ENCODE peak calls at places on chromosome 21, in four cellular contexts. F is foreskin keratinocyte, P is mesendoderm, Y is gastrocnemius medialis. E is an unnamed sample. For H3K4me1, the result is how much of the 10 kb centered on the place peaks cover.

GRCh38 chr21:35050348-35051286 is 1.5 kb upstream of the RUNX1 start:
- DNase-seq in F (no peak), P (no peak), Y (no peak), E (no peak)

GRCh38 chr21:31220567-31220966 is 123.5 kb downstream of the TIAM1 start:
- DNase-seq in F (peak), P (no peak), Y (no peak), E (no peak)

GRCh38 chr21:38806153-38806941 is 618 bp downstream of the ETS2 start:
- DNase-seq in F (no peak), P (no peak), Y (no peak), E (peak)

GRCh38 chr21:26835027-26835713 is 10.0 kb downstream of the ADAMTS1 start:
- DNase-seq in F (peak), P (peak), Y (no peak), E (no peak)

GRCh38 chr21:31630062-31630711 is 29.3 kb upstream of the SOD1 start:
- DNase-seq in F (peak), P (no peak), Y (no peak), E (no peak)

GRCh38 chr21:34702341-34702807 is 33.6 kb downstream of the CLIC6 start:
- DNase-seq in F (peak), P (no peak), Y (peak), E (peak)

GRCh38 chr21:24420694-24421093 is 1186.6 kb downstream of the MRPL39 start:
- DNase-seq in F (no peak), P (no peak), Y (no peak), E (no peak)

GRCh38 chr21:38910390-38911008 is 104.8 kb downstream of the ETS2 start:
- DNase-seq in F (peak), P (peak), Y (no peak), E (no peak)

GRCh38 chr21:30714946-30715345 is 3.6 kb downstream of the KRTAP21-3 start:
- DNase-seq in F (peak), P (no peak), Y (no peak), E (no peak)

GRCh38 chr21:28771790-28772501 is 220.7 kb downstream of the LTN1 start:
- DNase-seq in F (peak), P (no peak), Y (no peak), E (no peak)

GRCh38 chr21:19322360-19322759 is 918.8 kb upstream of the TMPRSS15 start:
- DNase-seq in F (no peak), P (no peak), Y (no peak), E (no peak)

GRCh38 chr21:31985398-31985797 is 112.6 kb downstream of the HUNK start:
- DNase-seq in F (no peak), P (no peak), Y (no peak), E (no peak)

GRCh38 chr21:35138665-35139381 is 89.7 kb upstream of the RUNX1 start:
- DNase-seq in F (peak), P (no peak), Y (no peak), E (no peak)

GRCh38 chr21:25039461-25040380 is 567.6 kb downstream of the MRPL39 start:
- DNase-seq in F (peak), P (peak), Y (no peak), E (no peak)

GRCh38 chr21:33478858-33479678 is 706 bp downstream of the TMEM50B start:
- DNase-seq in F (peak), P (peak), Y (peak), E (peak)

GRCh38 chr21:41186763-41187536 is 19.0 kb downstream of the BACE2 start:
- DNase-seq in F (no peak), P (peak), Y (no peak), E (no peak)

GRCh38 chr21:15221799-15222386 is 157.1 kb upstream of the NRIP1 start:
- DNase-seq in F (peak), P (peak), Y (peak), E (peak)

GRCh38 chr21:43719748-43720538 is 1.0 kb downstream of the PDXK start:
- DNase-seq in F (no peak), P (no peak), Y (no peak), E (no peak)

GRCh38 chr21:43717967-43718871 is 710 bp upstream of the PDXK start:
- DNase-seq in F (no peak), P (no peak), Y (no peak), E (peak)

GRCh38 chr21:43720539-43721224 is 1.8 kb downstream of the PDXK start:
- DNase-seq in F (no peak), P (no peak), Y (no peak), E (no peak)

GRCh38 chr21:43717166-43717853 is 1.6 kb upstream of the PDXK start:
- DNase-seq in F (no peak), P (no peak), Y (no peak), E (peak)

GRCh38 chr21:43718872-43719747 is at the start of gene PDXK:
- DNase-seq in F (no peak), P (peak), Y (peak), E (peak)
- H3K4me1 ChIP-seq in F (under half), P (under half), Y (under half), E (under half)

DNA sequence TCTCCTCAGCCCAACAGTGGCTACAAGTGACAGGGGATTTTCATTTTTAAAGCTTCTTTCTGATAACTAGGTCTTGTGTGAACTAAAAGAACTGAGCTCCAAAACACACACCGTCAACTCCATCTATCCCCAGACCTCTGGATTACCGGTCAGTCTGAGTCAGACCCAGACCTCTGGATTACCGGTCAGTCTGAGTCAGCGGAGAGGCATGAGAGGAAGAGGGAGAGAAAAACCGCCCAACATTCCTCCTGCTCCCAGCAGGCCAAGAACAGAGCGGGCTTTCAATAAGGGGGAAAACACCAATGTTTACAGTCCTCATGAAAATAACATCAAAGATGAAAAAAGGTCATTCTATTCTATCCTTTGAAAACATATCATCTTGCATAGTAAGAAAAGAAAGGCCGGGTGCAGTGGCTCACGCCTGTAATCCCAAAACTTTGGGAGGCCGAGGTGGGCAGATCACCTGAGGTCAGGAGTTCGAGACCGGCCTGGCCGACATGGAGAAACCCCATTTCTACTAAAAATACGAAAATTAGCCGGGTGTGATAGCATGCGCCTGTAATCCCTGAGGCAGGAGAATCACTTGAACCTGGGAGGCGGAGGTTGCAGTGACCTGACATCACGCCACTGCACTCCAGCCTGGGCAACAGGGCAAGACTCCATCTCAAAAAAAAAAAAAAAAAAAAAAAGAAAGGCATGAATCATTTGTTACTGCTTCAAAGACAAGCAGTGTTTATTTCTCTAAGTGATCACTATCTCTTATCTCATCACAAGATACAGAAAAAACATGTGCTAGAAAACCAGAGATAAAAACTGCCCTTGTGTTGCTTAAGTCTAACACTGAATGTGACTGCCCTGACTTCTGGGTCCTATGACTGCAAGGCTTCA is 3.4 kb downstream of the PTTG1IP start:
- DNase-seq in F (no peak), P (peak), Y (peak), E (peak)
- H3K4me1 ChIP-seq in F (under half), P (under half), Y (half or more), E (half or more)

DNA sequence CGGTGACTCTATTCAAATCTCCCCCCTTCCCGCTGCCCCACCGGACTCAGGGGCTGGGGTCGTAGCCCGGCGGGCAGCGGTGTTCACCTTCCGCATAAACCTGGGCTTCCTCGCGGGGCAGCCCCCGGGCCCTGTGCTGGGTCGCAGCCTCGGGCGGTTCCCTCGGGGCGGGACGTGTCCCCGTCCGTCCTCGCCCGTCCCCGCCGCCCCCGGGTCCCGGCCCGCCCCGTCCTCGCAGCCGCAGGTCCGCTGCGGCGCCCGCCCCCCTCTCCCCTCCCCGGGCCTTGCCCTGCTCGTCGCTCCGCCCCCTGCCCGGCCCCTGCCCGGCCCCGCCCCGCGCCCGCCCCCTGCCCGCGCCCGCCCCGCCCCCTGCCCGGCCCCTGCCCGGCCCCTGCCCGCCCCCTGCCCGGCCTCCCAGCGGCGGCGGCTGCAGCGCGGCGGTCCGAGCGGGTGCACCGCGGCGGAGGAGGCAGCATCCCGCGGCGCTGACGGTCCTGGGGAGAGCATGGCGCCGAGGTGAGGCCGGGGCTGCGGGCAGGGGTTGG is at the start of gene COL18A1:
- DNase-seq in F (no peak), P (peak), Y (peak), E (peak)
- H3K4me1 ChIP-seq in F (under half), P (under half), Y (under half), E (under half)

GRCh38 chr21:45091540-45092322 is 17.4 kb downstream of the ADARB1 start:
- DNase-seq in F (no peak), P (no peak), Y (no peak), E (no peak)
- H3K4me1 ChIP-seq in F (under half), P (under half), Y (under half), E (under half)

GRCh38 chr21:42234464-42235241 is 15.7 kb downstream of the ABCG1 start:
- DNase-seq in F (no peak), P (peak), Y (peak), E (peak)
- H3K4me1 ChIP-seq in F (under half), P (under half), Y (half or more), E (half or more)

GRCh38 chr21:43604505-43605204 is 54.6 kb downstream of the HSF2BP start:
- DNase-seq in F (no peak), P (no peak), Y (no peak), E (no peak)
- H3K4me1 ChIP-seq in F (under half), P (under half), Y (under half), E (under half)

GRCh38 chr21:45571641-45572040 is 29.4 kb upstream of the SLC19A1 start:
- DNase-seq in F (no peak), P (no peak), Y (no peak), E (no peak)

GRCh38 chr21:45573452-45574035 is 31.3 kb upstream of the SLC19A1 start:
- DNase-seq in F (no peak), P (no peak), Y (no peak), E (no peak)

GRCh38 chr21:45574081-45574501 is 31.9 kb upstream of the SLC19A1 start:
- DNase-seq in F (no peak), P (no peak), Y (no peak), E (no peak)

GRCh38 chr21:45572231-45572630 is 30.0 kb upstream of the SLC19A1 start:
- DNase-seq in F (no peak), P (no peak), Y (no peak), E (no peak)

DNA sequence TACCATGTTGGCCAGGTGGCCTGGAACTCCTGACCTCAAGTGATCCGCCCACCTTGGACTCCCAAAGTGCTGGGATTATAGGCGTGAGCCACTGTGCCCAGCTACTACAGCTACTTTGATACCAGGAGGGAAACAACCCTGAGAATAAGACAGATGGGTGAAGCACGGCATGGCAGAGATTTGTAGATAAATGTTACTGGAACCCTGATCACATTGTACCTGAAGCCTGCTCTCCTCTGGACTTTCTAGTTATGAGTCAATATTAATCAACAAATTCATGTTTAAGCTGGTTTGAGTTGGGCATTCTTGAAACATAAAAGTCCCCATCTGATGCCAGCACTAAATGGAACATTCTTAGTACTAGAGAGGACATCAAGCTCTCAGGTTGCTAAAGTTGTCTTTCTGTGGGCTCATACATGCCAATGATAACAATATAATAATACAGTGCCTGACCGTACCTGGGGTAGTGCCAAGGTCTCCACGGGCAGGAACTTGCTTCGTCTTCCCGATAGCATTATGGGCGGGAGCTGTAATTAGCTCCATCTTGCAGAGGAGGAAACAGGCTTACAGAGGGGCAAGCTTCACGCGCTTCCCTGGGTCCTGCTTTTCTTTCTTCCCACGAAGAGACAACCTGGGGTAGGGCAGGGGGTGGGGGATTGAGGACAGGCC is 30.7 kb upstream of the SLC19A1 start:
- DNase-seq in F (no peak), P (no peak), Y (no peak), E (no peak)
- H3K4me1 ChIP-seq in F (under half), P (under half), Y (under half), E (under half)

E was measured in psoas muscle.